ENCODE peak calls at places on chromosome 15, in four cellular contexts. W, B, P and H are unnamed samples.

GRCh38 chr15:43285609-43286037 is 18.9 kb upstream of the TGM5 start:
- DNase-seq in B (peak; percentile 71), P (peak; percentile 42), W (peak; percentile 70), H (peak; percentile 44)

GRCh38 chr15:58369261-58369699 is 62.5 kb upstream of the LIPC start:
- DNase-seq in B (peak; percentile 30), W (no peak), P (no peak), H (no peak)

GRCh38 chr15:63323798-63324651 is 46.6 kb downstream of the APH1B start:
- DNase-seq in P (no peak), W (no peak), B (peak; percentile 3), H (no peak)

GRCh38 chr15:101615986-101616848 is 36.0 kb downstream of the TM2D3 start:
- DNase-seq in P (no peak), B (peak; percentile 60), W (peak; percentile 93), H (peak; percentile 85)

GRCh38 chr15:45714501-45715488 is 80.0 kb downstream of the SQOR start:
- DNase-seq in W (peak; percentile 55), P (no peak), B (peak; percentile 51), H (peak; percentile 48)

GRCh38 chr15:71003314-71003713 is 110.7 kb downstream of the LRRC49 start:
- DNase-seq in W (no peak), B (no peak), P (no peak), H (no peak)

GRCh38 chr15:97521894-97522293 is 438.6 kb upstream of the ARRDC4 start:
- DNase-seq in B (no peak), P (no peak), W (no peak), H (no peak)

GRCh38 chr15:57509965-57510364 is 81.7 kb upstream of the MYZAP start:
- DNase-seq in W (no peak), B (no peak), P (no peak), H (no peak)

GRCh38 chr15:77541421-77542181 is 91.1 kb downstream of the LINGO1 start:
- DNase-seq in P (no peak), B (no peak), W (no peak), H (no peak)

GRCh38 chr15:37106490-37107001 is 6.2 kb upstream of the MEIS2 start:
- DNase-seq in W (no peak), P (no peak), B (no peak), H (no peak)

GRCh38 chr15:70504305-70504951 is 258.9 kb downstream of the UACA start:
- DNase-seq in W (no peak), B (no peak), P (no peak), H (no peak)

DNA sequence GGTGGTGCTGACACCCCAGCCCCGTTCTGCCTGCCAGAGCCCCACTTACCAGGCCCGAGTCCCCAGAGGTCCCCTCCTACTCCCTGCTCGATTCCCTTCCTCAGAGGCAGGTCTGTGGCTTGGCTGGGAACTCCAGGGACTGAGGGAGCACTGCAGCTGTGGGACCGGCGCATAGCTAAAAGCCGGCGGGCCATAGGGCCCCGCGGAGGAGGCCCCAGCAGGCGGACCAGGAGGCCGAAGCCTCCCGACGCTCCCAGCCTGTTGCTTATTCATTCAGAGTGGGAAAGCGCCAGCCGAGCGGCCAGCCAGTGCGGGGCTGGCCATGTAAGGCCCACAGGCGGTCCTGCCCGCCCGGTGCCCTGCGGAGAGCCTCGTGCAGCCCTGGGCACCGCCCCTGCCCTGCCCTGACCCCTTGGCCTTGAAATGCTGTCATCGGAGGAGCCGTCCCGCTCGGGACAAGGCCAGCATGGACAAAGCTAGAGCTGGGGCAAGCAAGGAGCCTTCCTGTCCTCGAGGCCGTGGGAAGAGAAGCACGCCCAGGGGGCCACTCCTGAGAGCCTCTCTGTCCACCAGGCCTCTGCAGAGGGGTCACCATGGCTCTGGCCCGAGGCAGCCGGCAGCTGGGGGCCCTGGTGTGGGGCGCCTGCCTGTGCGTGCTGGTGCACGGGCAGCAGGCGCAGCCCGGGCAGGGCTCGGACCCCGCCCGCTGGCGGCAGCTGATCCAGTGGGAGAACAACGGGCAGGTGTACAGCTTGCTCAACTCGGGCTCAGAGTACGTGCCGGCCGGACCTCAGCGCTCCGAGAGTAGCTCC is at the start of gene LOXL1:
- DNase-seq in B (peak; percentile 23), W (peak; percentile 42), P (no peak), H (peak; percentile 55)
- TF ChIP-seq BHLHE40 in B (no peak), W (no peak), P (no peak), H (no peak)

DNA sequence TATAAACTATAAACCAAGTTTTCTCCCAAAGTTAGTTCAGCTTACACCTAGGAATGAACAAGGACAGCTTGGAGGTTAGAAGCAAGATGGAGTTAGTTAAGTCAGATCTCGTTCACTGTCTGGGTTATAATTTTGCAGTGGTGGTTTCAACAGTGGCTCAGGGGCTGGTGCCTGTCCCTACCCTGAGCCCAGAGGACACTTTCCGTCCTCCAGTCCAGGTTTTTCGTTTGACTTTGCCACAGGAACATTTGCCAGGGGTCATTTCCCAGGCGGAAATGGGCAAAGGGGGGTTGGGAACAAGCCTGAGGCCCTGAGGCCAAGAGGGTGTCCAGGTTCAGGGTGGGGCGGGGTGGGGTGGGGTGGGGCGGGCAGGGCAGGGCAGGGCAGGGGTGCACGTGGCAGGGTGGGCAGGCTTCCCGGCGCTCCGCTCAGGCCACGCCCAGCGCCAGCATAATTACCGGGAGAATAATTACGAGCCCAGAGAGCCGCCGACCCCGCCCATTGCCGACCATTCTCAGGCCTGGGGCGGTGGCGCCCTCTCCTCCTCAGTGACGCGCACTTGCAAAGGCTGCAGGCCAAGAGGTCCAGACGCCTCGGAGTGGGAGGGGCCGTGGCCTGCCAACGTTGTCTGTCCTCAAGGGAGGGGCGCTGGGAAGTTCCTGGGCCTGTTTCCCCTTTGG is 70.4 kb downstream of the KLF13 start:
- DNase-seq in B (peak; percentile 40), W (peak; percentile 81), P (no peak), H (peak; percentile 55)
- TF ChIP-seq TARDBP in B (no peak), W (no peak), P (no peak), H (no peak)

GRCh38 chr15:95171551-95171950 is 940.2 kb downstream of the MCTP2 start:
- DNase-seq in P (no peak), B (no peak), W (no peak), H (no peak)

GRCh38 chr15:95175914-95176658 is 944.7 kb downstream of the MCTP2 start:
- DNase-seq in B (no peak), P (no peak), W (no peak), H (no peak)

GRCh38 chr15:95176794-95177577 is 945.6 kb downstream of the MCTP2 start:
- DNase-seq in W (no peak), P (no peak), B (no peak), H (no peak)

GRCh38 chr15:95174880-95175279 is 943.5 kb downstream of the MCTP2 start:
- DNase-seq in B (no peak), W (no peak), P (no peak), H (no peak)

GRCh38 chr15:95174281-95174680 is 942.9 kb downstream of the MCTP2 start:
- DNase-seq in B (no peak), W (no peak), P (no peak), H (no peak)
- TF ChIP-seq SP1 in B (no peak), W (no peak), P (no peak), H (no peak)

DNA sequence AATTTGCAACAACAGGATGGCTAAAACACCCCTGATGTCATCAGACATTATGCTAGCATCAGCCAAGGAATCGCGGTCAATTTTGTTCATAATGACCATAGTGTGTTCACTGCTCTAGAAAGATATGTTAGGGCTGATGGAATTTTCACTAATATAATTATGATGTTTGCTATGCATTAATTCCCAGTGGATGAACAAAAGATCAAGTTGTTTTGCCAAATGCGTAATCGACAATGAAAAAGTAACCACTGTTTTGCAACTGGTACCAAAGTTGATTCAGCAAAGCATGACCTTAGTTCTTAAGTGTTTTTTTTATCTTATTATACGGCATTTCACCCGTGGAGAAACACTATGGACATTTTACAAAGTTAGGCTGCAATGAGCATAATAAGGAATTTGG is 765.3 kb upstream of the NR2F2 start:
- DNase-seq in P (no peak), B (no peak), W (no peak), H (no peak)
- TF ChIP-seq BHLHE40 in P (no peak), B (no peak), W (no peak), H (no peak)

GRCh38 chr15:76061700-76062099 is 1.9 kb downstream of the TMEM266 start:
- DNase-seq in B (no peak), W (no peak), P (no peak), H (no peak)

GRCh38 chr15:76058714-76059319 is 968 bp upstream of the TMEM266 start:
- DNase-seq in B (peak; percentile 15), P (peak; percentile 19), W (peak; percentile 19), H (peak; percentile 42)

GRCh38 chr15:76062282-76062681 is 2.5 kb downstream of the TMEM266 start:
- DNase-seq in B (no peak), W (no peak), P (no peak), H (no peak)

GRCh38 chr15:76059320-76060097 is at the start of gene TMEM266:
- DNase-seq in B (no peak), P (no peak), W (peak; percentile 94), H (peak; percentile 90)

DNA sequence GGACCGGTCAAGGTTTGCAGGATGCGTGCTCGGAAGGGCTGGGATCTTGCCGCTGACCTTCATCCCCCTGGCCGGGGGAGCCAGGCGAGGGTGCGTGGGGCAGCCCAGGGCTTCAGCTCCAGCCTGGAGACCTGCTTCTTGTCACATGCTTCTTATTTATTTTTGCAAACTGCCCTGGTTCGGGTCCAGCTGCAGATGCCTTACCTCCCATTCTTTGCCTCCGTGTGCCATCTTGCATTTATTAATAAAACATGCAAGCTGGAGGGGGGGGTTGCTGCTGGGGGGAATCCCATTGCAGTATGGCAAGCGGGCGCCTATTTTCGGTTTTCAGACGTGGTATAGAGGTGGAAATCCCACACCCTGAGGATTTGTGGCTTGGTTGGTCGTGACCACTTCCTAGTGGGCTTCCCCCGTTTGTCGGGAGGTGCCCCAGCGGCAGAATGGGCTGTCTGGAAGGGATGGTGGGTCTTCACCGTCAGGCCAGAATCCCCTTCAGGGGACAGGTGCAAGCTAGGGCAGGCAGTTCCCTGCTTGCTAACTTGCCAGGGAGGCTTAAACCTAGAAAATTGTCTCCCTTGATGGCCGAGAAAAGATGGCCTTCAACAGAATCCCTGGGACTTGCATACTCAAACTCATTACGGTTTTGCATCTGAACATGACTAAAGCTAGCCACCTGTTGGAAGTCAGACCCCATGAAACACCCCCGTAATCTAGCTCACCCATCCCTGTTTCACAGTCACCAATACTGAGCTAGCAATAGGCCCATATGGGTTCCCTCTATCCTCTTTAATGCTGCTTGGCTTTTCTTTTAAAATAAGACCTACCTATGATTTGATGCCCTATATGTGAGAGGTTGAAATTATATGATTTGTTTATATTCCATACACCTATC is 559 bp downstream of the TMEM266 start:
- DNase-seq in B (no peak), P (peak; percentile 34), W (no peak), H (no peak)
- TF ChIP-seq TARDBP in B (no peak), P (no peak), W (no peak), H (no peak)

DNA sequence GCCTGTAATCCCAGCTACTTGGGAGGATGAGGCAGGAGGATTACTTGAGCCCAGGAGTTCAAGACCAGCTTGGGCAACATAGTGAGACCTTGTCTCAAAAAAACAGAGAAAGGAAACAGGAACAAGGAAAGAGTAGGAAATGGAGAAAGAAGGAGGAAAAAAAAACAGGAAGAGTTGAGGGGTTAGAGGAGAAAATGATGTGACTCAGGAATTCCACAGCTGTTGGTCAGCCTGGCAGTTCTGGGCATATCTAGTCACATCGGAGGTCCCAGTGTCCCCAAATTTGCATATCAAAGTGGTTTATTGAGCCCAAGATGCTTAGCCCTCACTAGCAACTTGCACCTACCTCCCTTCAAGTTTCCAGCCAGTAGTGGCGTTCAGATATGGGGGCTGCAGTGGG is 18.8 kb upstream of the JMJD7 start:
- DNase-seq in B (no peak), W (no peak), P (no peak), H (no peak)
- TF ChIP-seq SP1 in B (no peak), W (no peak), P (no peak), H (no peak)